ENCODE peak calls at places on chromosomes 16 and 17, in five cellular contexts. E, A, F, Y and Z are unnamed samples.

GRCh38 chr16:66925322-66925840 is at the start of gene RRAD:
- DNase-seq in Y (peak; percentile 11), E (no peak), F (no peak), A (peak; percentile 54), Z (no peak)

GRCh38 chr16:56242740-56243139 is 51.5 kb downstream of the GNAO1 start:
- DNase-seq in A (no peak), F (no peak), E (no peak), Y (no peak), Z (no peak)

GRCh38 chr17:2222901-2223616 is 80.5 kb downstream of the SMG6 start:
- DNase-seq in A (peak; percentile 21), Y (peak; percentile 66), E (no peak), F (no peak), Z (no peak)

GRCh38 chr16:80803341-80804060 is 897 bp downstream of the CDYL2 start:
- DNase-seq in Y (peak; percentile 36), F (no peak), E (peak; percentile 12), A (peak; percentile 63), Z (peak; percentile 21)

GRCh38 chr16:22177968-22178934 is 15.9 kb downstream of the SDR42E2 start:
- DNase-seq in A (no peak), Y (no peak), F (no peak), E (no peak), Z (no peak)

GRCh38 chr17:75471207-75471606 is 14.8 kb downstream of the TMEM94 start:
- DNase-seq in Y (no peak), F (no peak), E (no peak), A (no peak), Z (no peak)

GRCh38 chr16:21950782-21951521 is 2.2 kb upstream of the UQCRC2 start:
- DNase-seq in E (peak; percentile 47), A (peak; percentile 18), Y (peak; percentile 48), F (no peak), Z (peak; percentile 53)

GRCh38 chr17:41185001-41185400 is 290 bp upstream of the KRTAP4-1 start:
- DNase-seq in A (no peak), F (no peak), E (no peak), Y (no peak), Z (no peak)

GRCh38 chr17:45660474-45660873 is 123.6 kb upstream of the CRHR1 start:
- DNase-seq in E (no peak), Y (no peak), A (peak; percentile 79), F (no peak), Z (no peak)

GRCh38 chr16:69566437-69567030 is 768 bp downstream of the NFAT5 start:
- DNase-seq in E (peak; percentile 40), F (no peak), A (peak; percentile 75), Y (peak; percentile 72), Z (peak; percentile 64)

GRCh38 chr16:83717814-83718213 is 90.0 kb upstream of the HSBP1 start:
- DNase-seq in E (no peak), Y (peak; percentile 36), F (no peak), A (no peak), Z (no peak)

GRCh38 chr17:71444011-71444574 is 676.7 kb upstream of the SOX9 start:
- DNase-seq in F (no peak), E (no peak), A (no peak), Y (no peak), Z (no peak)

GRCh38 chr17:40445769-40446468 is 2.7 kb downstream of the IGFBP4 start:
- DNase-seq in Y (no peak), E (no peak), F (no peak), A (no peak), Z (no peak)

GRCh38 chr16:73739049-73739769 is 557.4 kb upstream of the PSMD7 start:
- DNase-seq in F (no peak), Y (no peak), E (no peak), A (no peak), Z (no peak)

GRCh38 chr17:10683853-10684252 is 13.5 kb downstream of the SCO1 start:
- DNase-seq in Y (peak; percentile 25), E (peak; percentile 33), A (peak; percentile 41), F (no peak), Z (peak; percentile 33)

GRCh38 chr17:8724451-8724850 is 20.2 kb downstream of the CCDC42 start:
- DNase-seq in F (no peak), Y (no peak), A (no peak), E (no peak), Z (no peak)

GRCh38 chr16:56930516-56931252 is 1.3 kb upstream of the HERPUD1 start:
- DNase-seq in E (no peak), F (no peak), Y (no peak), A (peak; percentile 26), Z (peak; percentile 69)

GRCh38 chr16:23901178-23902131 is 65.7 kb downstream of the PRKCB start:
- DNase-seq in A (peak; percentile 33), Y (peak; percentile 80), F (no peak), E (no peak), Z (no peak)

GRCh38 chr16:81836279-81837054 is 57.4 kb downstream of the PLCG2 start:
- DNase-seq in Y (no peak), A (no peak), E (no peak), F (no peak), Z (peak; percentile 92)

GRCh38 chr17:39151680-39152058 is 232 bp upstream of the PLXDC1 start:
- DNase-seq in F (no peak), E (no peak), Y (no peak), A (no peak), Z (no peak)
- H3K4me1 ChIP-seq in F (peaks cover 18% of the 10 kb centered on the region), E (peaks cover 7% of the 10 kb centered on the region), Y (peaks cover 8% of the 10 kb centered on the region), A (peaks cover 8% of the 10 kb centered on the region), Z (peaks cover 11% of the 10 kb centered on the region)

DNA sequence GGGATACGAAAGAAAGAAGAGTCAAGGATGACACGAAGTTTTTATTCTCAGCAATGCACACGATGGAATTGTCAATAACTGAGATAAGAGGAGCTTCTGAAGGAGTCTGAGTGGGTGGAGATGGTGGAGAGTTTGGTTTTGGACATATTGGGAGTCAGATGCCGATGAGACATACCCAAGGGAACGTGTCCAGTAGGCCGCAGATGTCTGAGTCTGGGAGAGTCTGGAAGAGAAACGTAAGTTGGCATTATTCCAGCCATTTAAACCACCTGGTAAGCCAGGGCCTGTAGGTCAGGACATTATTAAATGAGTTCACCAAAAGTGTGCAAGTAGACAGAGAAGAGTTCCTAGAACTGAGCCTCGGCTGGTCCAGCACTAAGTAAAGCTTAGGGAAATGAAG is 478.3 kb upstream of the CDH5 start:
- DNase-seq in A (no peak), E (peak; percentile 15), Y (no peak), F (no peak), Z (no peak)
- H2AFZ ChIP-seq in A (no peak overlapping the region), E (peak overlapping the region; percentile 13), Y (no peak overlapping the region), F (no peak overlapping the region), Z (no peak overlapping the region)

GRCh38 chr16:63061319-63061718 is 1025.1 kb upstream of the CDH8 start:
- DNase-seq in A (no peak), Y (no peak), F (no peak), E (no peak), Z (no peak)
- TF ChIP-seq CTCF in A (no peak), Y (no peak), F (no peak), E (no peak), Z (no peak)

DNA sequence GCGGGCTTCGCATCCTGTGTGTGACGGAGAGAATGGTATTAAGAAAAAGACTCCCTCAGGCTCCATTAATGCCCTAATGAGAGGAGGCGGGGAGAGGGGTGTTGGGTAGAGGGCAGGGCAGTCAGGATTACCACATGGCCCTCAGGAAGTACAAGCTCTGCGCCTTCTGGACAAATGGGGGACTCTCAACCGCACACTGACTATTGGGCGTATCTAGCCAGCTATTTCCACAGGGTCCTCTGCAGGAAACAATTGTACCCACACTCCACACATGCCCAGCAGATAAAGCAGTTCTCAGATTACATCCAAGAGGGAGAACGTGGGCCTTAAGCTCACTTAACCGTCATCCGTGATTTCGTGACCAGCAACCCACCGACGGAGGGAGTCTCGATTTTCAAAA is 14.7 kb downstream of the NXN start:
- DNase-seq in F (no peak), Y (peak; percentile 13), A (peak; percentile 66), E (no peak), Z (no peak)
- H3K4me1 ChIP-seq in F (peaks cover 2% of the 10 kb centered on the region), Y (peaks cover 2% of the 10 kb centered on the region), A (peaks cover 36% of the 10 kb centered on the region), E (no peaks in the 10 kb centered on the region), Z (no peaks in the 10 kb centered on the region)

GRCh38 chr17:82278308-82278707 is 4.8 kb upstream of the CSNK1D start:
- DNase-seq in Y (no peak), F (no peak), E (no peak), A (no peak), Z (no peak)

GRCh38 chr17:82277851-82278250 is 4.4 kb upstream of the CSNK1D start:
- DNase-seq in E (no peak), F (no peak), Y (no peak), A (no peak), Z (no peak)

GRCh38 chr17:82276951-82277350 is 3.5 kb upstream of the CSNK1D start:
- DNase-seq in Y (no peak), A (no peak), F (no peak), E (no peak), Z (no peak)

GRCh38 chr17:82280537-82280936 is 7.0 kb upstream of the CSNK1D start:
- DNase-seq in F (no peak), E (no peak), A (no peak), Y (no peak), Z (no peak)

DNA sequence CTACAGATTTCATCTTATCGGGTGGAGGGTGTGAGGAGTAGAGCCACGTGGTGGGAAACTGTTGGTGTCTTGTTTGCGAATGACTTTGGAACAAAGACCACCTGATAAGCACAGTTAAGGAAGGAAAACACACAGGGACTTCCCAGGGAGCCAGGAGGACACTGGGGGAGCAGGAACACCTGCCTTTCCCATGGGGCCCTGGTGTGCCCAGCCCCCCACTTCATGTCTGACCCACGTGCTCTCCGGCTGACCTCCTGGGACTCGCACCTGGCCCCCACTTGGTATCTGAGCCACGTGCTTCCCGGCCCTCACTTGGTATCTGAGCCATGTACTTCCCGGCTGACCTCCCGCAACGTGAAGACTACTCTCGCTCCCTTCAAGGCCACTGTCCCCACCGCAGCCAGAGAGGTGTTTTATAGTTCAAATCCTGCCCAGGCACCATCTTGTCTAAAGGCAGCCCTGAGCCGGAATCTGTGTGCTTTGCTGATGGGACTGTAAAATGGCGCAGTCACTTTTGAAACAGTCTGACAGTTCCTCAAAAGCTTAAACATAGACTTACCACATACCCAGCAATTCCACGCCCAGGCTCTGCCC is 5.4 kb upstream of the CSNK1D start:
- DNase-seq in E (no peak), Y (no peak), A (no peak), F (no peak), Z (no peak)
- H2AFZ ChIP-seq in E (no peak overlapping the region), Y (no peak overlapping the region), A (no peak overlapping the region), F (no peak overlapping the region), Z (no peak overlapping the region)